ENCODE peak calls at places on chromosomes 5 and 9, in five cellular contexts. X is IMR-90, W is NCI-H1930, R is aorta, H is D341Med. B is an unnamed sample.

GRCh38 chr5:97531549-97531948 is 348.5 kb upstream of the RIOK2 start:
- DNase-seq in X (no peak), W (no peak), R (no peak), H (no peak), B (no peak)

GRCh38 chr9:111102793-111103474 is 64.7 kb upstream of the LPAR1 start:
- DNase-seq in X (peak; percentile 31), W (no peak), R (no peak), H (no peak), B (peak; percentile 8)

GRCh38 chr5:79956173-79956670 is 34.8 kb downstream of the MTX3 start:
- DNase-seq in X (peak; percentile 44), W (no peak), R (no peak), H (peak; percentile 59), B (peak; percentile 12)

GRCh38 chr5:149153751-149154610 is 12.7 kb downstream of the ABLIM3 start:
- DNase-seq in X (peak; percentile 75), W (no peak), R (peak; percentile 66), H (no peak), B (peak; percentile 92)

GRCh38 chr5:143218563-143219170 is 184.8 kb downstream of the NR3C1 start:
- DNase-seq in X (no peak), W (no peak), R (no peak), H (no peak), B (no peak)

GRCh38 chr5:126970517-126971017 is 59.8 kb downstream of the MARCHF3 start:
- DNase-seq in X (peak; percentile 42), W (no peak), R (no peak), H (no peak), B (peak; percentile 31)

GRCh38 chr9:82105729-82106128 is 117.2 kb downstream of the SPATA31D1 start:
- DNase-seq in X (no peak), W (no peak), R (no peak), H (no peak), B (no peak)

GRCh38 chr9:22416692-22417060 is 29.9 kb upstream of the DMRTA1 start:
- DNase-seq in X (no peak), W (no peak), R (no peak), H (no peak), B (peak; percentile 2)

GRCh38 chr5:172801184-172801671 is 30.2 kb upstream of the DUSP1 start:
- DNase-seq in X (peak; percentile 98), W (no peak), R (no peak), H (no peak), B (peak; percentile 92)

GRCh38 chr5:77168187-77168883 is 42.1 kb upstream of the PDE8B start:
- DNase-seq in X (peak; percentile 57), W (no peak), R (peak; percentile 79), H (no peak), B (no peak)

GRCh38 chr5:91307023-91307422 is 76.1 kb downstream of the ARRDC3 start:
- DNase-seq in X (peak; percentile 36), W (no peak), R (peak; percentile 81), H (no peak), B (no peak)

GRCh38 chr9:124450241-124450924 is at the start of gene ADGRD2:
- DNase-seq in X (peak; percentile 4), W (peak; percentile 38), R (peak; percentile 42), H (peak; percentile 37), B (peak; percentile 44)

GRCh38 chr9:114299286-114300152 is 23.4 kb upstream of the ORM1 start:
- DNase-seq in X (no peak), W (no peak), R (no peak), H (peak; percentile 8), B (no peak)

GRCh38 chr5:55114061-55114460 is 11.6 kb downstream of the GZMA start:
- DNase-seq in X (no peak), W (no peak), R (no peak), H (no peak), B (no peak)

GRCh38 chr9:133370680-133371079 is 5.2 kb downstream of the SURF4 start:
- DNase-seq in X (no peak), W (no peak), R (no peak), H (no peak), B (no peak)

GRCh38 chr5:2227433-2227832 is 344.7 kb upstream of the IRX4 start:
- DNase-seq in X (no peak), W (no peak), R (no peak), H (no peak), B (no peak)

GRCh38 chr5:143188083-143188482 is 215.4 kb downstream of the NR3C1 start:
- DNase-seq in X (no peak), W (no peak), R (no peak), H (no peak), B (no peak)

GRCh38 chr5:43171926-43172325 is 20.1 kb upstream of the NIM1K start:
- DNase-seq in X (peak; percentile 38), W (no peak), R (no peak), H (no peak), B (no peak)

GRCh38 chr9:121698627-121699270 is 47.3 kb downstream of the DAB2IP start:
- DNase-seq in X (no peak), W (peak; percentile 55), R (no peak), H (peak; percentile 96), B (no peak)